ENCODE peak calls at places on chromosomes 16 and 17, in nine cellular contexts. H is A549; Y is naive thymus-derived CD4-positive, alpha-beta T cell; N is cardiac muscle cell; U is tibial artery; D is upper lobe of right lung; I is transverse colon; C is effector memory CD4-positive, alpha-beta T cell; O is CD8-positive, alpha-beta T cell. A is an unnamed sample.

GRCh38 chr16:26569793-26570192 is 496.9 kb upstream of the C16orf82 start:
- DNase-seq in N (no peak), O (no peak), U (no peak), Y (no peak), D (no peak), I (no peak), C (no peak), H (peak; percentile 20), A (no peak)

GRCh38 chr17:59397316-59398073 is 66.0 kb downstream of the YPEL2 start:
- DNase-seq in D (no peak), Y (no peak), H (no peak), C (no peak), I (no peak), N (no peak), O (no peak), U (no peak), A (no peak)

GRCh38 chr16:84500531-84500930 is 3.9 kb downstream of the MEAK7 start:
- DNase-seq in U (no peak), C (no peak), D (peak; percentile 21), Y (no peak), N (no peak), H (no peak), O (no peak), I (no peak), A (no peak)

GRCh38 chr16:4179020-4179419 is 62.8 kb upstream of the ADCY9 start:
- DNase-seq in C (no peak), I (peak; percentile 19), N (peak; percentile 71), Y (no peak), U (peak; percentile 37), O (no peak), H (no peak), D (peak; percentile 89), A (no peak)

GRCh38 chr17:31525801-31526549 is 134.5 kb downstream of the RAB11FIP4 start:
- DNase-seq in I (no peak), D (no peak), U (no peak), O (no peak), Y (no peak), N (no peak), C (no peak), H (peak; percentile 66), A (no peak)

GRCh38 chr17:27200476-27200875 is 93.4 kb upstream of the WSB1 start:
- DNase-seq in Y (no peak), H (no peak), I (no peak), O (no peak), N (no peak), U (no peak), D (no peak), C (no peak), A (no peak)

GRCh38 chr17:47223007-47223406 is 13.9 kb downstream of the MYL4 start:
- DNase-seq in U (no peak), O (no peak), D (no peak), C (no peak), I (no peak), N (no peak), Y (no peak), H (no peak), A (no peak)

GRCh38 chr17:7478276-7479138 is 924 bp downstream of the ZBTB4 start:
- DNase-seq in O (peak; percentile 67), C (peak; percentile 64), I (peak; percentile 62), N (peak; percentile 43), D (peak; percentile 85), H (peak; percentile 50), Y (peak; percentile 76), U (peak; percentile 59), A (peak; percentile 56)

GRCh38 chr17:20267459-20267842 is 199.9 kb downstream of the LGALS9B start:
- DNase-seq in I (no peak), O (no peak), Y (peak; percentile 67), D (no peak), U (no peak), H (no peak), C (peak; percentile 9), N (peak; percentile 22), A (peak; percentile 18)

GRCh38 chr17:64125937-64126336 is 4.0 kb downstream of the ERN1 start:
- DNase-seq in N (no peak), O (no peak), H (no peak), C (no peak), Y (no peak), U (no peak), D (no peak), I (no peak), A (no peak)

GRCh38 chr17:43212641-43213490 is 1.2 kb downstream of the TMEM106A start:
- DNase-seq in U (no peak), H (no peak), C (no peak), I (peak; percentile 12), D (no peak), N (no peak), O (no peak), Y (no peak), A (no peak)

GRCh38 chr17:30395398-30396022 is 16.8 kb downstream of the CPD start:
- DNase-seq in U (no peak), C (no peak), N (no peak), I (no peak), O (no peak), H (no peak), D (no peak), Y (no peak), A (no peak)

GRCh38 chr16:55703003-55704001 is 47.5 kb downstream of the SLC6A2 start:
- DNase-seq in Y (peak; percentile 4), I (no peak), C (no peak), D (no peak), O (no peak), H (peak; percentile 70), U (no peak), N (peak; percentile 78), A (no peak)

DNA sequence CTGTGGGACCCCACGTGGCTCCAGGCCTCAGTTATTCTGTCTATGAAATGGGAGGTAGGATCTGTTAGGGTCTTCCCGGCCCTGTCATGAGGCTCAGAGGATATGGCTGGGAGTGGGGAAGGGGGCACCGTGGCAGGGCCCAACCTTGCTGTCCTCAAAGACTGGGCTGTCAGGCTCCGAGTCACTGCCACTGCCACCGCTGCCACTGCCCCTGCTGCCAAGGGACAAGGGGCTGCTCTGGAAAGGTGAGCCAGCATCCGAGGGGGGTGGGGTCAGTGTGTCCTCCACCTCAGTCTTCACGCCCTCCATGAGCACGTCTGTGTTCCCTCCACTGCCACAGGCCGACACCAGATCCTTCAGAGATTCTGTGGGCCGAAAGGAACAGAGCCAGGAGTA is 19.2 kb downstream of the SREBF1 start:
- DNase-seq in N (no peak), O (no peak), Y (no peak), I (no peak), C (no peak), H (no peak), U (no peak), D (no peak), A (no peak)
- H3K27ac ChIP-seq in N (no peak overlapping the region), O (no peak overlapping the region), Y (no peak overlapping the region), I (no peak overlapping the region), C (no peak overlapping the region), H (peak overlapping the region; percentile 93), U (no peak overlapping the region), D (no peak overlapping the region), A (peak overlapping the region; percentile 65)

DNA sequence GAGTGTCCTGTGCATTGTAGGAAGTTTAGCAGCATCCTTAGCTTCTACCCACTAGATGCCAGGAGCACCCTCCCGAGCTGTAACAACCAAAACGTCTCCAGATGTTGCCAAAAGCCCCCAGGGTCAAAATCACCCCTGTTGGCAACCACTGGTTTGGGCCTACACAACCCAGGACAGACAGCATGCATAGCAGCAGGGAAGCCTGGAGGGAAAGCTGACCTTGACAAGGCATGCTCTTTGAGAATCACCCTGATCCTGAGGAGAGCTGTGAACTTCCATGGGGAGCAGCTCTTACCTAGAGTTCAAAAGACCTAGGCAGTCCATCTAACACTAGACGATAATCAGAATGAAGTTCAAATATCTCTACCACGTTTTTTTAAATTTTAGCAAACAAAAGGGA is 9.2 kb downstream of the SKAP1 start:
- DNase-seq in Y (no peak), C (no peak), H (no peak), D (no peak), N (no peak), O (no peak), I (no peak), U (no peak), A (no peak)
- H3K27ac ChIP-seq in Y (peak overlapping the region; percentile 35), C (no peak overlapping the region), H (no peak overlapping the region), D (no peak overlapping the region), N (no peak overlapping the region), O (no peak overlapping the region), I (no peak overlapping the region), U (no peak overlapping the region), A (no peak overlapping the region)

GRCh38 chr16:24689128-24689527 is 40.3 kb upstream of the TNRC6A start:
- DNase-seq in N (peak; percentile 72), D (no peak), C (no peak), Y (no peak), H (peak; percentile 85), I (no peak), O (no peak), U (no peak), A (no peak)
- H3K27ac ChIP-seq in N (no peak overlapping the region), D (no peak overlapping the region), C (no peak overlapping the region), Y (no peak overlapping the region), H (peak overlapping the region; percentile 67), I (no peak overlapping the region), O (no peak overlapping the region), U (no peak overlapping the region), A (no peak overlapping the region)

GRCh38 chr17:202501-202951 is 21.1 kb upstream of the DOC2B start:
- DNase-seq in H (no peak), U (no peak), C (no peak), D (no peak), I (no peak), Y (no peak), N (no peak), O (no peak), A (no peak)

GRCh38 chr17:200604-200985 is 19.1 kb upstream of the DOC2B start:
- DNase-seq in O (no peak), U (no peak), I (no peak), Y (no peak), D (no peak), H (no peak), C (no peak), N (no peak), A (no peak)

GRCh38 chr17:199195-199604 is 17.8 kb upstream of the DOC2B start:
- DNase-seq in C (no peak), O (no peak), D (no peak), U (no peak), N (peak; percentile 31), Y (no peak), I (no peak), H (no peak), A (no peak)

GRCh38 chr17:197352-197751 is 15.9 kb upstream of the DOC2B start:
- DNase-seq in I (no peak), H (no peak), C (no peak), N (no peak), Y (no peak), O (no peak), U (no peak), D (no peak), A (no peak)

DNA sequence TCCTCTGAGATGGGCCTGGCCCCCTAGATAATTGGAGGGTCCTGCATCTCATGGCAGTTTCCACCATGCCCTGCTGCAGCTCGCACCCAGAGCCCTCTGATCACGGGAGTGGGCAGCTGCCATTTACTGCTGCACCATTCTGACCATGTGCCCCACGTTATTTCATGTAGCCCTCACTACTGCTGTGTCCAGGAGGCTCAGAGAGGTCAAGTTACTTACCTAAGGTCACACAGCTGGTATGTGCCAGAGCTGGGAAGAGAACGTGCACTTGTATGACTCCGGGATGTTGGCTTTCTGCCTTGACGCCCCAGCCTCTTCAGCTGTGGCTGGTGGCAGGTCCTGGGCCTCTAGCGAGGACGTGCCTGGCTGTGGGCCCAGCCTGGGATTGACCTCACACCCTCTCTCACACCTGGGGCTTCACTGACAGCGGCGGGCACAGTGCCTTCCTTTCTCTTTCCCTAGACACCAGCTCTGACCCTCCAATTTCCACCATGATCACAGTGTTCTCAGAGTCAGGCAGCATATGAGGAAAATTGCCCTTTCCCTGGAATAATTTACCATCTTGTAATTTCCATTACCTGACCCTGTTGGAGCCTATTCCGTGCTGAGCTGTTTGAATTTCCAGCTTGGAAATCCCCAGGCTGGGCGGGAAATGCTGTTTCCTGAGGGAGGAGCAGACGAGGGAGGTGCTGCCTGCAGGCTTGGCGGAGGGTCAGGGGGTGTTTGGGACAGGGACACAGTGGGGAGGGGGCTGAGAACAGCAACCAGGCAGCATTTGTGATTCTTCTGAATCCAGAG is 18.6 kb upstream of the DOC2B start:
- DNase-seq in O (no peak), H (no peak), N (no peak), I (no peak), D (no peak), U (no peak), C (no peak), Y (no peak), A (no peak)
- H3K27ac ChIP-seq in O (no peak overlapping the region), H (peak overlapping the region; percentile 53), N (no peak overlapping the region), I (no peak overlapping the region), D (no peak overlapping the region), U (no peak overlapping the region), C (no peak overlapping the region), Y (no peak overlapping the region), A (no peak overlapping the region)

A was measured in substantia nigra.